ENCODE peak calls at places on chromosomes 11 and 22, in nine cellular contexts. R, U, Q, N, Y, G, O, Z and A are unnamed samples.

GRCh38 chr11:126438691-126439090 is 83.2 kb downstream of the ST3GAL4 start:
- ATAC-seq in R (no peak), U (no peak), Q (no peak), N (no peak), Y (no peak), G (no peak), O (no peak), Z (no peak), A (peak; percentile 45)

GRCh38 chr11:65290448-65291165 is 24.1 kb upstream of the CDC42EP2 start:
- ATAC-seq in R (peak; percentile 92), U (no peak), Q (peak; percentile 82), N (peak; percentile 42), Y (peak; percentile 28), G (no peak), O (peak; percentile 87), Z (peak; percentile 84), A (peak; percentile 88)

GRCh38 chr22:29840498-29840897 is 2.4 kb upstream of the ASCC2 start:
- ATAC-seq in R (no peak), U (no peak), Q (no peak), N (no peak), Y (no peak), G (no peak), O (no peak), Z (no peak), A (no peak)

GRCh38 chr11:12280199-12280837 is 97.1 kb upstream of the PARVA start:
- ATAC-seq in R (no peak), U (no peak), Q (no peak), N (no peak), Y (no peak), G (no peak), O (peak; percentile 8), Z (peak; percentile 54), A (no peak)

GRCh38 chr22:30979932-30980331 is 10.9 kb downstream of the TUG1 start:
- ATAC-seq in R (no peak), U (no peak), Q (no peak), N (no peak), Y (no peak), G (no peak), O (no peak), Z (no peak), A (no peak)

GRCh38 chr11:72001834-72002591 is 3.3 kb downstream of the IL18BP start:
- ATAC-seq in R (peak; percentile 11), U (no peak), Q (no peak), N (no peak), Y (peak; percentile 6), G (no peak), O (peak; percentile 2), Z (no peak), A (no peak)

GRCh38 chr11:58286249-58286648 is 18.2 kb upstream of the OR10W1 start:
- ATAC-seq in R (peak; percentile 55), U (peak; percentile 94), Q (no peak), N (no peak), Y (peak; percentile 90), G (no peak), O (peak; percentile 96), Z (peak; percentile 50), A (no peak)

GRCh38 chr11:69962152-69962551 is 116.0 kb upstream of the ANO1 start:
- ATAC-seq in R (no peak), U (no peak), Q (no peak), N (no peak), Y (peak; percentile 76), G (no peak), O (peak; percentile 83), Z (peak; percentile 23), A (no peak)

GRCh38 chr11:29538339-29539036 is 478.3 kb downstream of the KCNA4 start:
- ATAC-seq in R (peak; percentile 51), U (no peak), Q (no peak), N (no peak), Y (no peak), G (no peak), O (no peak), Z (no peak), A (no peak)

GRCh38 chr22:19713650-19714319 is 518 bp upstream of the SEPTIN5 start:
- ATAC-seq in R (peak; percentile 33), U (peak; percentile 54), Q (peak; percentile 6), N (no peak), Y (no peak), G (no peak), O (no peak), Z (peak; percentile 15), A (peak; percentile 29)

GRCh38 chr11:123608371-123608770 is 46.1 kb downstream of the SCN3B start:
- ATAC-seq in R (peak; percentile 51), U (no peak), Q (no peak), N (no peak), Y (no peak), G (no peak), O (no peak), Z (no peak), A (no peak)

DNA sequence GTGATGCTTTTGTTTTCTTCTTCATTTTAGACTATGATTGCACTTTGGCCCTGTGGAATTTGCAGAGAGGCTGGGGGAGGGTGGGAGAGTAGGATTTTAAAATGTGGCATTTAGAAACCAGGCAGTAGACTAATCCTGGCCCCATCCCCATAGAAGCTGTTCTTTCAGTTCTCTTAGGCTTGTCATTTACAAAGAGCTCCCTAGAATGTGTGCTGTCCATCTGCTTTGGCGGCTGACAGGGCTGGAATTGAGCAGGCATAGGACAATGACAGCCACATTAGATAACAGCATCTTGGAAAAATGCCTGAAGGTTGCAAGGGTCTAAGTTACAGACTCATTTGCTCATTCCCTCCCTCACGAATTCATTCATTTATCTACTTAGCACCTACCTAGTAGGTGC is 9.8 kb downstream of the INSC start:
- ATAC-seq in R (no peak), U (no peak), Q (no peak), N (no peak), Y (no peak), G (no peak), O (no peak), Z (no peak), A (no peak)
- H3K4me1 ChIP-seq in R (no peaks in the 10 kb centered on the region), U (no peaks in the 10 kb centered on the region), Q (no peaks in the 10 kb centered on the region), N (no peaks in the 10 kb centered on the region), Y (peaks cover 21% of the 10 kb centered on the region), G (no peaks in the 10 kb centered on the region), O (no peaks in the 10 kb centered on the region), Z (no peaks in the 10 kb centered on the region), A (no peaks in the 10 kb centered on the region)

GRCh38 chr11:78371221-78371899 is 46.3 kb downstream of the GAB2 start:
- ATAC-seq in R (peak; percentile 19), U (peak; percentile 57), Q (no peak), N (no peak), Y (no peak), G (no peak), O (no peak), Z (peak; percentile 35), A (no peak)

GRCh38 chr11:78374917-78375316 is 42.7 kb downstream of the GAB2 start:
- ATAC-seq in R (no peak), U (no peak), Q (no peak), N (no peak), Y (no peak), G (no peak), O (no peak), Z (no peak), A (no peak)

GRCh38 chr11:78373689-78374088 is 43.9 kb downstream of the GAB2 start:
- ATAC-seq in R (no peak), U (no peak), Q (no peak), N (no peak), Y (no peak), G (no peak), O (no peak), Z (no peak), A (no peak)

GRCh38 chr11:78370406-78371172 is 47.0 kb downstream of the GAB2 start:
- ATAC-seq in R (peak; percentile 64), U (peak; percentile 86), Q (no peak), N (no peak), Y (no peak), G (no peak), O (peak; percentile 62), Z (peak; percentile 95), A (peak; percentile 73)

GRCh38 chr11:78372114-78372768 is 45.4 kb downstream of the GAB2 start:
- ATAC-seq in R (no peak), U (no peak), Q (no peak), N (no peak), Y (no peak), G (no peak), O (no peak), Z (peak; percentile 30), A (no peak)
- H3K4me1 ChIP-seq in R (no peaks in the 10 kb centered on the region), U (no peaks in the 10 kb centered on the region), Q (no peaks in the 10 kb centered on the region), N (no peaks in the 10 kb centered on the region), Y (no peaks in the 10 kb centered on the region), G (no peaks in the 10 kb centered on the region), O (peaks cover 14% of the 10 kb centered on the region), Z (peaks cover 12% of the 10 kb centered on the region), A (no peaks in the 10 kb centered on the region)

DNA sequence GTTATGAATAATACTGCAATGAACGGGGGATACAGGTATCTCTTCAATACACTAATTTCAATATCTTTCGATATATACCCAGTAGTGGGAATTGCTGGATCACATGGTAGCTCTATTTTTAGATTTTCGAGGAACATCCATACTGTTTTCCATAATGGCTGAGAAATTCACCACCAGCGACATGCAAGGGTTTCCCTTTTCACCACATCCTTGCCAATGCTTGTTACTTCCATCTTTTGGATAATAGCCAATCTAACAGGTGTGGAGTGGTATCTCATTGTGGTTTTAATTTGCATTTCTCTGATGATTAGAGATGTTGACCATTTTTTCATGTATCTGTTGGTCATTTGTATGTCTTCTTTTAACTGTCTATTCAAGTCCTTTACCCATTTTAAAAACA is 5.9 kb downstream of the IL10RA start:
- ATAC-seq in R (no peak), U (no peak), Q (no peak), N (no peak), Y (no peak), G (no peak), O (no peak), Z (no peak), A (no peak)
- H3K4me1 ChIP-seq in R (no peaks in the 10 kb centered on the region), U (no peaks in the 10 kb centered on the region), Q (no peaks in the 10 kb centered on the region), N (peaks cover 89% of the 10 kb centered on the region), Y (no peaks in the 10 kb centered on the region), G (peaks cover 82% of the 10 kb centered on the region), O (peaks cover 2% of the 10 kb centered on the region), Z (no peaks in the 10 kb centered on the region), A (no peaks in the 10 kb centered on the region)

GRCh38 chr11:27362032-27362431 is 983 bp downstream of the CCDC34 start:
- ATAC-seq in R (no peak), U (no peak), Q (no peak), N (no peak), Y (no peak), G (no peak), O (no peak), Z (no peak), A (no peak)

GRCh38 chr11:27363576-27364115 is 631 bp upstream of the CCDC34 start:
- ATAC-seq in R (no peak), U (peak; percentile 15), Q (no peak), N (no peak), Y (no peak), G (no peak), O (no peak), Z (no peak), A (no peak)

GRCh38 chr11:27367881-27368280 is 4.9 kb upstream of the CCDC34 start:
- ATAC-seq in R (no peak), U (no peak), Q (no peak), N (no peak), Y (no peak), G (no peak), O (no peak), Z (no peak), A (no peak)

GRCh38 chr11:27358306-27358705 is 4.7 kb downstream of the CCDC34 start:
- ATAC-seq in R (no peak), U (no peak), Q (no peak), N (no peak), Y (no peak), G (no peak), O (no peak), Z (no peak), A (no peak)

GRCh38 chr11:27362749-27363575 is at the start of gene CCDC34:
- ATAC-seq in R (peak; percentile 98), U (peak; percentile 99), Q (peak; percentile 99), N (peak; percentile 99), Y (peak; percentile 99), G (peak; percentile 98), O (peak; percentile 99), Z (peak; percentile 100), A (peak; percentile 98)
- H3K4me1 ChIP-seq in R (peaks cover 7% of the 10 kb centered on the region), U (peaks cover 33% of the 10 kb centered on the region), Q (peaks cover 5% of the 10 kb centered on the region), N (peaks cover 17% of the 10 kb centered on the region), Y (peaks cover 5% of the 10 kb centered on the region), G (peaks cover 12% of the 10 kb centered on the region), O (no peaks in the 10 kb centered on the region), Z (no peaks in the 10 kb centered on the region), A (no peaks in the 10 kb centered on the region)